ENCODE peak calls at places on chromosomes 2 and 18, in seven cellular contexts. Q is NCI-H1105 treated with DMSO at 0.1 percent for 48 hours; R is activated CD4-positive, CD25-positive, alpha-beta regulatory T cell treated with anti-CD3 and anti-CD28 coated beads, Interleukin-2, amount 50 U/mL, for 16 hours; E is fibroblast of the conjunctiva; M is activated CD4-positive, alpha-beta memory T cell treated with anti-CD3 and anti-CD28 coated beads for 36 hours; Z is BE2C; N is substantia nigra. O is an unnamed sample.

GRCh38 chr2:12918841-12919445 is 202.2 kb downstream of the TRIB2 start:
- DNase-seq in Q (no peak), R (no peak), E (peak), M (no peak), Z (no peak), N (no peak), O (no peak)

GRCh38 chr2:136185991-136186771 is 68.2 kb upstream of the CXCR4 start:
- DNase-seq in Q (no peak), R (no peak), E (no peak), M (peak), Z (no peak), N (peak), O (no peak)

GRCh38 chr2:219401621-219402020 is 13.9 kb upstream of the DNPEP start:
- DNase-seq in Q (no peak), R (no peak), E (no peak), M (no peak), Z (no peak), N (no peak), O (no peak)

GRCh38 chr2:24231461-24231881 is 56.6 kb downstream of the FAM228A start:
- DNase-seq in Q (no peak), R (no peak), E (no peak), M (no peak), Z (no peak), N (peak), O (no peak)

GRCh38 chr2:204268458-204268857 is 276.8 kb upstream of the PARD3B start:
- DNase-seq in Q (no peak), R (no peak), E (no peak), M (no peak), Z (no peak), N (no peak), O (no peak)

GRCh38 chr2:237201461-237202287 is 116.0 kb downstream of the COPS8 start:
- DNase-seq in Q (no peak), R (no peak), E (peak), M (peak), Z (peak), N (no peak), O (no peak)

GRCh38 chr2:232951891-232952290 is 61.2 kb downstream of the NGEF start:
- DNase-seq in Q (no peak), R (no peak), E (no peak), M (no peak), Z (no peak), N (no peak), O (no peak)

GRCh38 chr2:123303735-123304134 is 721.4 kb upstream of the CNTNAP5 start:
- DNase-seq in Q (no peak), R (no peak), E (no peak), M (no peak), Z (no peak), N (no peak), O (no peak)

GRCh38 chr2:67877281-67877680 is 185.5 kb downstream of the C1D start:
- DNase-seq in Q (peak), R (no peak), E (no peak), M (no peak), Z (no peak), N (no peak), O (no peak)

GRCh38 chr18:79988925-79989361 is 580 bp upstream of the TXNL4A start:
- DNase-seq in Q (peak), R (no peak), E (no peak), M (no peak), Z (no peak), N (no peak), O (peak)

GRCh38 chr2:80086831-80087230 is 217.7 kb downstream of the LRRTM1 start:
- DNase-seq in Q (no peak), R (no peak), E (peak), M (no peak), Z (peak), N (no peak), O (no peak)

GRCh38 chr2:35428548-35428947 is 927.0 kb upstream of the CRIM1 start:
- DNase-seq in Q (peak), R (no peak), E (peak), M (peak), Z (peak), N (no peak), O (no peak)

GRCh38 chr18:48374423-48375149 is 34.6 kb downstream of the ZBTB7C start:
- DNase-seq in Q (no peak), R (no peak), E (no peak), M (no peak), Z (no peak), N (no peak), O (peak)

O was measured in DMS79 treated with DMSO at 0.1 percent for 48 hours.